ENCODE peak calls at places on chromosomes 11 and 22, in six cellular contexts. One of them, this sample, is unnamed.

GRCh38 chr11:33616552-33616951 is 84.1 kb downstream of the C11orf91 start:
- DNase-seq in A549: no peak
- DNase-seq in neuronal stem cell: no peak
- DNase-seq in KG1: no peak
- DNase-seq in GM23248: peak; percentile 75
- DNase-seq in SK-N-DZ: no peak
- DNase-seq in this sample: no peak

GRCh38 chr11:47216141-47216798 is 1.5 kb downstream of the DDB2 start:
- DNase-seq in SK-N-DZ: no peak
- DNase-seq in GM23248: peak; percentile 96
- DNase-seq in neuronal stem cell: no peak
- DNase-seq in KG1: peak; percentile 56
- DNase-seq in A549: peak; percentile 62
- DNase-seq in this sample: peak; percentile 38

GRCh38 chr22:49617264-49617663 is 210.4 kb downstream of the BRD1 start:
- DNase-seq in A549: no peak
- DNase-seq in neuronal stem cell: no peak
- DNase-seq in KG1: no peak
- DNase-seq in GM23248: no peak
- DNase-seq in SK-N-DZ: no peak
- DNase-seq in this sample: no peak

GRCh38 chr11:68312117-68312779 is at the start of gene LRP5:
- DNase-seq in GM23248: peak; percentile 65
- DNase-seq in KG1: no peak
- DNase-seq in A549: no peak
- DNase-seq in neuronal stem cell: no peak
- DNase-seq in SK-N-DZ: no peak
- DNase-seq in this sample: peak; percentile 95

GRCh38 chr11:116813170-116813569 is 9.9 kb downstream of the APOA4 start:
- DNase-seq in neuronal stem cell: no peak
- DNase-seq in SK-N-DZ: no peak
- DNase-seq in A549: no peak
- DNase-seq in KG1: no peak
- DNase-seq in GM23248: no peak
- DNase-seq in this sample: no peak

GRCh38 chr22:19723165-19723989 is at the start of gene GP1BB:
- DNase-seq in GM23248: no peak
- DNase-seq in SK-N-DZ: no peak
- DNase-seq in neuronal stem cell: no peak
- DNase-seq in KG1: no peak
- DNase-seq in A549: peak; percentile 45
- DNase-seq in this sample: peak; percentile 100

GRCh38 chr22:36743011-36743410 is 32.9 kb downstream of the IFT27 start:
- DNase-seq in SK-N-DZ: no peak
- DNase-seq in neuronal stem cell: no peak
- DNase-seq in GM23248: no peak
- DNase-seq in A549: no peak
- DNase-seq in KG1: no peak
- DNase-seq in this sample: no peak

GRCh38 chr11:26841818-26842457 is 120.1 kb upstream of the SLC5A12 start:
- DNase-seq in KG1: no peak
- DNase-seq in GM23248: peak; percentile 86
- DNase-seq in neuronal stem cell: no peak
- DNase-seq in A549: no peak
- DNase-seq in SK-N-DZ: no peak
- DNase-seq in this sample: no peak

GRCh38 chr22:37462983-37463382 is 23.2 kb downstream of the MFNG start:
- DNase-seq in GM23248: peak; percentile 64
- DNase-seq in SK-N-DZ: no peak
- DNase-seq in neuronal stem cell: peak; percentile 57
- DNase-seq in KG1: no peak
- DNase-seq in A549: no peak
- DNase-seq in this sample: peak; percentile 36

This sample was measured in K562.